ENCODE peak calls at places on chromosomes 3 and 15, in five cellular contexts. F is stomach, C is GM20000, X is tibial nerve, E is upper lobe of right lung. J is an unnamed sample.

GRCh38 chr3:157542711-157543485 is 39.7 kb upstream of the VEPH1 start:
- DNase-seq in E (peak; percentile 92), X (peak; percentile 62), C (no peak), F (peak; percentile 81), J (peak; percentile 20)

GRCh38 chr15:73114064-73114463 is 61.8 kb downstream of the NEO1 start:
- DNase-seq in C (no peak), E (no peak), X (no peak), F (no peak), J (no peak)

GRCh38 chr3:189500798-189501495 is 130.2 kb upstream of the TP63 start:
- DNase-seq in C (no peak), E (no peak), X (no peak), F (no peak), J (no peak)

GRCh38 chr3:135862361-135862760 is 103.2 kb upstream of the PPP2R3A start:
- DNase-seq in X (no peak), E (no peak), C (no peak), F (no peak), J (no peak)

GRCh38 chr15:88658972-88659931 is 20.4 kb downstream of the ISG20 start:
- DNase-seq in X (no peak), F (peak; percentile 34), C (no peak), E (no peak), J (no peak)

GRCh38 chr15:43911235-43911661 is 84.4 kb downstream of the WDR76 start:
- DNase-seq in C (no peak), F (no peak), X (peak; percentile 44), E (no peak), J (no peak)

GRCh38 chr3:164852866-164853265 is 225.4 kb downstream of the SI start:
- DNase-seq in C (no peak), X (no peak), E (no peak), F (no peak), J (no peak)

GRCh38 chr3:150238995-150239612 is 169.0 kb upstream of the TSC22D2 start:
- DNase-seq in F (peak; percentile 36), C (no peak), X (no peak), E (no peak), J (no peak)

GRCh38 chr15:66838671-66839239 is 136.7 kb downstream of the SMAD6 start:
- DNase-seq in C (no peak), E (no peak), F (no peak), X (no peak), J (no peak)

GRCh38 chr3:24017305-24017704 is 72.2 kb downstream of the NR1D2 start:
- DNase-seq in C (no peak), X (peak; percentile 10), E (no peak), F (no peak), J (no peak)

GRCh38 chr15:93866441-93866840 is 364.9 kb upstream of the MCTP2 start:
- DNase-seq in E (no peak), C (no peak), F (no peak), X (no peak), J (no peak)

GRCh38 chr15:27747997-27748396 is 351.1 kb downstream of the OCA2 start:
- DNase-seq in X (no peak), E (no peak), F (no peak), C (no peak), J (no peak)

GRCh38 chr3:79041621-79042020 is 726.2 kb downstream of the ROBO1 start:
- DNase-seq in F (no peak), E (no peak), C (no peak), X (no peak), J (no peak)

GRCh38 chr15:71810256-71811035 is at the start of gene NR2E3:
- DNase-seq in C (no peak), X (no peak), F (no peak), E (no peak), J (no peak)

GRCh38 chr15:90177012-90177411 is 24.1 kb upstream of the SEMA4B start:
- DNase-seq in X (no peak), C (no peak), E (no peak), F (no peak), J (no peak)

GRCh38 chr15:45387379-45388007 is 9.1 kb upstream of the GATM start:
- DNase-seq in X (no peak), E (no peak), C (no peak), F (no peak), J (no peak)

GRCh38 chr15:33393552-33393951 is 82.8 kb downstream of the RYR3 start:
- DNase-seq in E (no peak), F (no peak), X (no peak), C (no peak), J (no peak)

GRCh38 chr3:183500981-183501704 is 54.4 kb downstream of the KLHL6 start:
- DNase-seq in X (no peak), E (no peak), F (no peak), C (no peak), J (no peak)

GRCh38 chr3:9201278-9201677 is 48.2 kb downstream of the SRGAP3 start:
- DNase-seq in E (no peak), F (no peak), X (no peak), C (no peak), J (no peak)

GRCh38 chr15:75673426-75674247 is 25.9 kb downstream of the SNX33 start:
- DNase-seq in X (peak; percentile 82), E (peak; percentile 81), F (peak; percentile 43), C (no peak), J (no peak)

GRCh38 chr15:88249220-88249619 is 7.3 kb downstream of the NTRK3 start:
- DNase-seq in X (no peak), C (no peak), E (peak; percentile 40), F (no peak), J (no peak)

GRCh38 chr3:123520656-123521055 is 64.2 kb downstream of the HACD2 start:
- DNase-seq in X (no peak), E (no peak), F (no peak), C (no peak), J (no peak)

GRCh38 chr15:70214266-70214665 is 116.5 kb upstream of the TLE3 start:
- DNase-seq in E (no peak), C (no peak), X (no peak), F (no peak), J (no peak)

GRCh38 chr15:67501836-67502461 is 19.0 kb upstream of the C15orf61 start:
- DNase-seq in E (no peak), X (no peak), F (no peak), C (no peak), J (no peak)

GRCh38 chr15:42133892-42134502 is 22.4 kb downstream of the PLA2G4F start:
- DNase-seq in F (peak; percentile 74), C (peak; percentile 61), X (no peak), E (peak; percentile 89), J (no peak)

GRCh38 chr3:107236661-107237375 is 140.4 kb upstream of the CCDC54 start:
- DNase-seq in F (no peak), E (no peak), X (no peak), C (no peak), J (no peak)

GRCh38 chr15:45664451-45664850 is 29.6 kb downstream of the SQOR start:
- DNase-seq in F (no peak), E (no peak), X (no peak), C (no peak), J (no peak)

GRCh38 chr3:38549486-38549885 is 53.3 kb downstream of the EXOG start:
- DNase-seq in X (no peak), F (peak; percentile 22), E (no peak), C (no peak), J (no peak)

GRCh38 chr15:70348581-70349344 is 251.0 kb upstream of the TLE3 start:
- DNase-seq in X (peak; percentile 21), C (no peak), F (no peak), E (peak; percentile 75), J (peak; percentile 37)

GRCh38 chr3:149596136-149596770 is 61.6 kb downstream of the WWTR1 start:
- DNase-seq in F (no peak), C (no peak), E (no peak), X (no peak), J (no peak)

GRCh38 chr3:112101946-112102345 is 15.8 kb downstream of the C3orf52 start:
- DNase-seq in C (no peak), F (no peak), X (no peak), E (no peak), J (no peak)

GRCh38 chr3:64224826-64225606 is at the start of gene PRICKLE2:
- DNase-seq in E (no peak), F (peak; percentile 67), X (peak; percentile 78), C (peak; percentile 47), J (no peak)
- TF ChIP-seq CTCF in E (peak; percentile 28), F (no peak), X (peak; percentile 62), C (no peak), J (no peak)

DNA sequence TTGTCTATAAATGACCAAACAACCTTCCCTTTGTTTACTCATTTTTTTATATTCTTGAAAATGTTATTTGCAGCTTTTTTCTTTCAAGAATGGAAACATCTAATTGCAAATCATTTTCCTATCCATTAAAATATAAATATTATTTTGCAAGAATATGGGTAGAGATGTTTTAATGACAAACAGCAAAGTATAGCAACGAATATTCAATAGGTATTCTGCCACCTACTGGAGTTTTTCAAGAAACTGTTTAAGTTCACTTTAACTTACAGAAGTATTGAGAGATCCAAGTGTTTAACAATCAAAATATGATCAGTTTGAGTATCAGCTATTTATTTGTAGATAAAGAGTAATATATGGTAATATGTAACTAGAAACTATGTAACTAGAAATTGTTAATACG is 6.9 kb upstream of the EOGT start:
- DNase-seq in C (no peak), F (no peak), X (no peak), E (no peak), J (no peak)
- TF ChIP-seq CTCF in C (peak; percentile 13), F (no peak), X (no peak), E (peak; percentile 34), J (no peak)

GRCh38 chr3:186235554-186235953 is 126.5 kb downstream of the DGKG start:
- DNase-seq in E (no peak), X (no peak), F (no peak), C (peak; percentile 61), J (no peak)

GRCh38 chr3:186241910-186242821 is 119.9 kb downstream of the DGKG start:
- DNase-seq in E (peak; percentile 88), F (peak; percentile 76), X (peak; percentile 58), C (peak; percentile 66), J (no peak)

GRCh38 chr3:186236357-186237020 is 125.5 kb downstream of the DGKG start:
- DNase-seq in X (no peak), C (no peak), F (no peak), E (no peak), J (no peak)

GRCh38 chr3:186237915-186238314 is 124.1 kb downstream of the DGKG start:
- DNase-seq in X (no peak), E (no peak), F (no peak), C (no peak), J (no peak)

GRCh38 chr3:186239321-186239720 is 122.7 kb downstream of the DGKG start:
- DNase-seq in X (no peak), E (no peak), C (no peak), F (peak; percentile 58), J (no peak)
- TF ChIP-seq CTCF in X (no peak), E (no peak), C (no peak), F (no peak), J (no peak)

GRCh38 chr3:97889814-97890213 is 68.0 kb downstream of the CRYBG3 start:
- DNase-seq in F (no peak), X (no peak), C (no peak), E (no peak), J (no peak)
- TF ChIP-seq CTCF in F (no peak), X (no peak), C (no peak), E (no peak), J (no peak)